ENCODE peak calls at places on chromosomes 16 and 17, in nine cellular contexts. One of them, this sample, is unnamed.

GRCh38 chr16:15946257-15947044 is 3.0 kb upstream of the ABCC1 start:
- DNase-seq in A549: peak
- DNase-seq in CD8-positive, alpha-beta T cell: no peak
- DNase-seq in tibial artery: no peak
- DNase-seq in adrenal gland: no peak
- DNase-seq in breast epithelium: no peak
- DNase-seq in transverse colon: no peak
- DNase-seq in dorsolateral prefrontal cortex: no peak
- DNase-seq in astrocyte: peak
- DNase-seq in this sample: no peak

GRCh38 chr16:28610595-28611270 is 889 bp upstream of the SULT1A1 start:
- DNase-seq in A549: no peak
- DNase-seq in CD8-positive, alpha-beta T cell: no peak
- DNase-seq in tibial artery: no peak
- DNase-seq in adrenal gland: peak
- DNase-seq in breast epithelium: peak
- DNase-seq in transverse colon: peak
- DNase-seq in dorsolateral prefrontal cortex: no peak
- DNase-seq in astrocyte: no peak
- DNase-seq in this sample: no peak

GRCh38 chr16:8961811-8962390 is 1.8 kb downstream of the USP7 start:
- DNase-seq in A549: no peak
- DNase-seq in CD8-positive, alpha-beta T cell: no peak
- DNase-seq in tibial artery: no peak
- DNase-seq in adrenal gland: no peak
- DNase-seq in breast epithelium: no peak
- DNase-seq in transverse colon: no peak
- DNase-seq in dorsolateral prefrontal cortex: no peak
- DNase-seq in astrocyte: no peak
- DNase-seq in this sample: no peak

GRCh38 chr17:30021708-30022317 is 80.4 kb downstream of the EFCAB5 start:
- DNase-seq in A549: peak
- DNase-seq in CD8-positive, alpha-beta T cell: peak
- DNase-seq in tibial artery: no peak
- DNase-seq in adrenal gland: peak
- DNase-seq in breast epithelium: no peak
- DNase-seq in transverse colon: no peak
- DNase-seq in dorsolateral prefrontal cortex: no peak
- DNase-seq in astrocyte: peak
- DNase-seq in this sample: no peak

GRCh38 chr16:31196324-31197088 is 6.1 kb downstream of the PYCARD start:
- DNase-seq in A549: no peak
- DNase-seq in CD8-positive, alpha-beta T cell: no peak
- DNase-seq in tibial artery: no peak
- DNase-seq in adrenal gland: no peak
- DNase-seq in breast epithelium: no peak
- DNase-seq in transverse colon: no peak
- DNase-seq in dorsolateral prefrontal cortex: no peak
- DNase-seq in astrocyte: no peak
- DNase-seq in this sample: no peak

GRCh38 chr17:60390223-60390622 is 1.7 kb downstream of the USP32 start:
- DNase-seq in A549: no peak
- DNase-seq in CD8-positive, alpha-beta T cell: no peak
- DNase-seq in tibial artery: no peak
- DNase-seq in adrenal gland: peak
- DNase-seq in breast epithelium: no peak
- DNase-seq in transverse colon: no peak
- DNase-seq in dorsolateral prefrontal cortex: no peak
- DNase-seq in astrocyte: peak
- DNase-seq in this sample: no peak

GRCh38 chr17:409848-410673 is 57.5 kb upstream of the RPH3AL start:
- DNase-seq in A549: peak
- DNase-seq in CD8-positive, alpha-beta T cell: peak
- DNase-seq in tibial artery: peak
- DNase-seq in adrenal gland: peak
- DNase-seq in breast epithelium: peak
- DNase-seq in transverse colon: peak
- DNase-seq in dorsolateral prefrontal cortex: peak
- DNase-seq in astrocyte: peak
- DNase-seq in this sample: peak

GRCh38 chr17:48241131-48241591 is 133.6 kb downstream of the SNX11 start:
- DNase-seq in A549: peak
- DNase-seq in CD8-positive, alpha-beta T cell: no peak
- DNase-seq in tibial artery: peak
- DNase-seq in adrenal gland: peak
- DNase-seq in breast epithelium: no peak
- DNase-seq in transverse colon: no peak
- DNase-seq in dorsolateral prefrontal cortex: no peak
- DNase-seq in astrocyte: peak
- DNase-seq in this sample: no peak

GRCh38 chr17:8966926-8967325 is 1.4 kb upstream of the PIK3R5 start:
- DNase-seq in A549: no peak
- DNase-seq in CD8-positive, alpha-beta T cell: no peak
- DNase-seq in tibial artery: no peak
- DNase-seq in adrenal gland: no peak
- DNase-seq in breast epithelium: no peak
- DNase-seq in transverse colon: no peak
- DNase-seq in dorsolateral prefrontal cortex: no peak
- DNase-seq in astrocyte: no peak
- DNase-seq in this sample: peak

GRCh38 chr16:9854665-9855064 is 327.6 kb downstream of the GRIN2A start:
- DNase-seq in A549: no peak
- DNase-seq in CD8-positive, alpha-beta T cell: no peak
- DNase-seq in tibial artery: no peak
- DNase-seq in adrenal gland: no peak
- DNase-seq in breast epithelium: no peak
- DNase-seq in transverse colon: no peak
- DNase-seq in dorsolateral prefrontal cortex: no peak
- DNase-seq in astrocyte: peak
- DNase-seq in this sample: no peak

GRCh38 chr16:23293016-23293415 is 9.1 kb upstream of the SCNN1B start:
- DNase-seq in A549: no peak
- DNase-seq in CD8-positive, alpha-beta T cell: no peak
- DNase-seq in tibial artery: no peak
- DNase-seq in adrenal gland: no peak
- DNase-seq in breast epithelium: no peak
- DNase-seq in transverse colon: no peak
- DNase-seq in dorsolateral prefrontal cortex: no peak
- DNase-seq in astrocyte: no peak
- DNase-seq in this sample: no peak

GRCh38 chr17:55561973-55562495 is 50.8 kb upstream of the SMIM36 start:
- DNase-seq in A549: no peak
- DNase-seq in CD8-positive, alpha-beta T cell: no peak
- DNase-seq in tibial artery: no peak
- DNase-seq in adrenal gland: no peak
- DNase-seq in breast epithelium: no peak
- DNase-seq in transverse colon: no peak
- DNase-seq in dorsolateral prefrontal cortex: no peak
- DNase-seq in astrocyte: no peak
- DNase-seq in this sample: no peak
- H3K27ac ChIP-seq in A549: no peak
- H3K27ac ChIP-seq in CD8-positive, alpha-beta T cell: no peak
- H3K27ac ChIP-seq in tibial artery: no peak
- H3K27ac ChIP-seq in adrenal gland: no peak
- H3K27ac ChIP-seq in breast epithelium: no peak
- H3K27ac ChIP-seq in transverse colon: no peak
- H3K27ac ChIP-seq in dorsolateral prefrontal cortex: no peak
- H3K27ac ChIP-seq in astrocyte: no peak
- H3K27ac ChIP-seq in this sample: no peak

DNA sequence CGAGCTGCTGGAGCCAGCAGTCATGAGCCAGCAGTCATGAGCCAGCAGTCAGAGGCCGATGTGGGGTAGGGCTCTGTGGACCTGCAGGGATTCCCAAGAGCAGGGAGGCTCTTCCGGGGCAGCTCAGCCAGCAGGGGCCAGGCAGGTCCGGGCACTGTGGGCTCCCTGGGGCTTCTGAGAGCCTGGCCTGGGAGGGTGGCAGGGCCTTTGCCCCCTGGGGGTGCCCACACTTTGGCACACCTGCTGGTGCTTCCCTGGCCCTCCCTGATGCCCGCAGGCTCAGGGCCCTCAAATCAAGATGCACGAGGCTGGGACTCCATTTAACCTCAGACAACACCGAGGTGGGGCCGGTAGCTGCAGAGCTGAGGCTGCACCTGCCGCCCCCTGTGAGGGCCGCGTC is 18.1 kb downstream of the SOX8 start:
- DNase-seq in A549: no peak
- DNase-seq in CD8-positive, alpha-beta T cell: no peak
- DNase-seq in tibial artery: no peak
- DNase-seq in adrenal gland: no peak
- DNase-seq in breast epithelium: no peak
- DNase-seq in transverse colon: no peak
- DNase-seq in dorsolateral prefrontal cortex: no peak
- DNase-seq in astrocyte: no peak
- DNase-seq in this sample: no peak
- H3K27ac ChIP-seq in A549: no peak
- H3K27ac ChIP-seq in CD8-positive, alpha-beta T cell: no peak
- H3K27ac ChIP-seq in tibial artery: no peak
- H3K27ac ChIP-seq in adrenal gland: no peak
- H3K27ac ChIP-seq in breast epithelium: no peak
- H3K27ac ChIP-seq in transverse colon: no peak
- H3K27ac ChIP-seq in dorsolateral prefrontal cortex: no peak
- H3K27ac ChIP-seq in astrocyte: no peak
- H3K27ac ChIP-seq in this sample: no peak

DNA sequence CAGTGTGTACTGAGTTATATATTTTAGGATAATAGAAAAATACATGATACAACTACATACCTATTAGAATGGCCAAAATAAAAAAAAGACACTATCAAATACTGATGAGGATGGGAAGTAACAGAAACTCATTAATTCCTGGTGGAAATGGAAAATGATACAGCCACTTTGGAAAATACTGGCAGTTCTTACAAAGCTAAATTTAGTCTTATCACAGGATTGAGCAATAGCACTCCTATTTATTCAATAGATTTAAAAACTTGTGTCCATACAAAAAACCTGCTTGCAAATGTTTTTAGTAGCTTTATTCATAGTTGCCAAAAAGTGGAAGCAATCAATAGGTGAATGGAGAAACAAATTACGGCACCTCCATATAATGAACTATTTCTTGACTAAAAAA is 141.9 kb downstream of the CDK5R1 start:
- DNase-seq in A549: no peak
- DNase-seq in CD8-positive, alpha-beta T cell: no peak
- DNase-seq in tibial artery: no peak
- DNase-seq in adrenal gland: no peak
- DNase-seq in breast epithelium: no peak
- DNase-seq in transverse colon: no peak
- DNase-seq in dorsolateral prefrontal cortex: no peak
- DNase-seq in astrocyte: no peak
- DNase-seq in this sample: no peak
- H3K27ac ChIP-seq in A549: no peak
- H3K27ac ChIP-seq in CD8-positive, alpha-beta T cell: no peak
- H3K27ac ChIP-seq in tibial artery: peak
- H3K27ac ChIP-seq in adrenal gland: no peak
- H3K27ac ChIP-seq in breast epithelium: no peak
- H3K27ac ChIP-seq in transverse colon: no peak
- H3K27ac ChIP-seq in dorsolateral prefrontal cortex: peak
- H3K27ac ChIP-seq in astrocyte: no peak
- H3K27ac ChIP-seq in this sample: no peak

GRCh38 chr17:74890554-74890953 is 2.9 kb downstream of the FADS6 start:
- DNase-seq in A549: no peak
- DNase-seq in CD8-positive, alpha-beta T cell: no peak
- DNase-seq in tibial artery: no peak
- DNase-seq in adrenal gland: no peak
- DNase-seq in breast epithelium: no peak
- DNase-seq in transverse colon: no peak
- DNase-seq in dorsolateral prefrontal cortex: no peak
- DNase-seq in astrocyte: no peak
- DNase-seq in this sample: no peak

GRCh38 chr17:74892974-74893911 is at the start of gene FADS6:
- DNase-seq in A549: no peak
- DNase-seq in CD8-positive, alpha-beta T cell: no peak
- DNase-seq in tibial artery: no peak
- DNase-seq in adrenal gland: no peak
- DNase-seq in breast epithelium: no peak
- DNase-seq in transverse colon: peak
- DNase-seq in dorsolateral prefrontal cortex: no peak
- DNase-seq in astrocyte: no peak
- DNase-seq in this sample: no peak

GRCh38 chr17:74883241-74883750 is 10.1 kb downstream of the FADS6 start:
- DNase-seq in A549: no peak
- DNase-seq in CD8-positive, alpha-beta T cell: no peak
- DNase-seq in tibial artery: no peak
- DNase-seq in adrenal gland: no peak
- DNase-seq in breast epithelium: no peak
- DNase-seq in transverse colon: no peak
- DNase-seq in dorsolateral prefrontal cortex: no peak
- DNase-seq in astrocyte: no peak
- DNase-seq in this sample: no peak

GRCh38 chr17:74892013-74892841 is 1.2 kb downstream of the FADS6 start:
- DNase-seq in A549: no peak
- DNase-seq in CD8-positive, alpha-beta T cell: no peak
- DNase-seq in tibial artery: no peak
- DNase-seq in adrenal gland: no peak
- DNase-seq in breast epithelium: no peak
- DNase-seq in transverse colon: no peak
- DNase-seq in dorsolateral prefrontal cortex: no peak
- DNase-seq in astrocyte: no peak
- DNase-seq in this sample: no peak

GRCh38 chr17:74888440-74888839 is 5.0 kb downstream of the FADS6 start:
- DNase-seq in A549: no peak
- DNase-seq in CD8-positive, alpha-beta T cell: no peak
- DNase-seq in tibial artery: no peak
- DNase-seq in adrenal gland: no peak
- DNase-seq in breast epithelium: no peak
- DNase-seq in transverse colon: no peak
- DNase-seq in dorsolateral prefrontal cortex: no peak
- DNase-seq in astrocyte: no peak
- DNase-seq in this sample: no peak
- H3K27ac ChIP-seq in A549: no peak
- H3K27ac ChIP-seq in CD8-positive, alpha-beta T cell: no peak
- H3K27ac ChIP-seq in tibial artery: no peak
- H3K27ac ChIP-seq in adrenal gland: no peak
- H3K27ac ChIP-seq in breast epithelium: no peak
- H3K27ac ChIP-seq in transverse colon: no peak
- H3K27ac ChIP-seq in dorsolateral prefrontal cortex: no peak
- H3K27ac ChIP-seq in astrocyte: no peak
- H3K27ac ChIP-seq in this sample: no peak

This sample was measured in substantia nigra.